ENCODE peak calls at places on chromosomes 5 and 9, in six cellular contexts. F, Q, J, U, M and H are unnamed samples.

GRCh38 chr9:71254592-71255277 is 133.3 kb upstream of the TRPM3 start:
- DNase-seq in M (no peak), J (no peak), Q (no peak), U (no peak), F (no peak), H (no peak)

GRCh38 chr5:10354048-10354872 is 765 bp downstream of the MARCHF6 start:
- DNase-seq in U (peak), M (peak), F (peak), Q (peak), J (peak), H (peak)

GRCh38 chr9:120928720-120929389 is 2.3 kb upstream of the TRAF1 start:
- DNase-seq in F (peak), J (peak), U (peak), Q (no peak), M (peak), H (peak)

GRCh38 chr5:98997000-98997399 is 68.2 kb upstream of the CHD1 start:
- DNase-seq in U (peak), F (no peak), J (no peak), Q (peak), M (peak), H (no peak)

GRCh38 chr9:132410642-132411041 is 631 bp downstream of the CFAP77 start:
- DNase-seq in Q (no peak), F (peak), U (no peak), M (no peak), J (no peak), H (no peak)

GRCh38 chr5:62825623-62826220 is 247.1 kb downstream of the LRRC70 start:
- DNase-seq in Q (no peak), F (no peak), U (no peak), M (no peak), J (no peak), H (no peak)

GRCh38 chr9:97788763-97789663 is 64.0 kb upstream of the FOXE1 start:
- DNase-seq in U (no peak), F (no peak), M (no peak), Q (no peak), J (no peak), H (no peak)

GRCh38 chr9:133184971-133185370 is 21.3 kb upstream of the GBGT1 start:
- DNase-seq in Q (peak), F (peak), M (peak), U (peak), J (peak), H (peak)

GRCh38 chr5:161966544-161966943 is 101.0 kb upstream of the GABRG2 start:
- DNase-seq in U (no peak), Q (peak), M (no peak), J (peak), F (no peak), H (no peak)

GRCh38 chr5:56264417-56265025 is 31.4 kb upstream of the ANKRD55 start:
- DNase-seq in U (peak), M (peak), F (peak), J (peak), Q (peak), H (peak)

GRCh38 chr9:108517591-108518365 is 338.0 kb downstream of the ACTL7B start:
- DNase-seq in U (no peak), J (no peak), M (no peak), Q (no peak), F (no peak), H (no peak)

GRCh38 chr5:1385395-1386273 is 40.7 kb upstream of the CLPTM1L start:
- DNase-seq in F (peak), M (peak), U (peak), Q (peak), J (peak), H (peak)